ENCODE peak calls at places on chromosomes 5 and 9, in five cellular contexts. Z, F, U, J and G are unnamed samples.

GRCh38 chr5:105924366-105924765 is 1746.4 kb downstream of the EFNA5 start:
- DNase-seq in U (no peak), Z (peak; percentile 67), J (no peak), F (no peak), G (no peak)

GRCh38 chr9:78332381-78332780 is 35.5 kb downstream of the PSAT1 start:
- DNase-seq in Z (no peak), J (no peak), U (no peak), F (no peak), G (no peak)

GRCh38 chr5:135026645-135027317 is 7.2 kb downstream of the PITX1 start:
- DNase-seq in F (no peak), Z (no peak), U (no peak), J (peak; percentile 51), G (no peak)

GRCh38 chr5:50440651-50441478 is at the start of gene EMB:
- DNase-seq in F (no peak), J (peak; percentile 68), U (no peak), Z (peak; percentile 6), G (peak; percentile 1)

GRCh38 chr9:92747459-92748232 is 17.0 kb downstream of the BICD2 start:
- DNase-seq in F (no peak), Z (no peak), U (no peak), J (no peak), G (no peak)

GRCh38 chr5:34657550-34657921 is 1.4 kb downstream of the RAI14 start:
- DNase-seq in F (peak; percentile 76), U (no peak), Z (peak; percentile 63), J (peak; percentile 56), G (no peak)

GRCh38 chr5:21152611-21153010 is 1164.6 kb upstream of the CDH18 start:
- DNase-seq in F (peak; percentile 95), J (no peak), U (peak; percentile 43), Z (peak; percentile 48), G (peak; percentile 86)

GRCh38 chr5:178546675-178547033 is 43.5 kb downstream of the COL23A1 start:
- DNase-seq in U (no peak), J (peak; percentile 46), F (no peak), Z (no peak), G (no peak)

GRCh38 chr5:87499478-87500410 is 87.0 kb upstream of the CCNH start:
- DNase-seq in U (no peak), F (no peak), Z (peak; percentile 3), J (peak; percentile 31), G (no peak)

GRCh38 chr5:143128412-143129071 is 274.9 kb downstream of the NR3C1 start:
- DNase-seq in U (no peak), F (no peak), Z (peak; percentile 11), J (no peak), G (no peak)

GRCh38 chr5:178230879-178231735 is 1.5 kb downstream of the PHYKPL start:
- DNase-seq in F (peak; percentile 48), J (peak; percentile 94), U (no peak), Z (peak; percentile 65), G (no peak)

GRCh38 chr9:79512251-79512650 is 59.5 kb upstream of the TLE4 start:
- DNase-seq in Z (no peak), J (no peak), F (no peak), U (no peak), G (no peak)

GRCh38 chr5:149549461-149550266 is 1.6 kb downstream of the CSNK1A1 start:
- DNase-seq in Z (peak; percentile 56), F (peak; percentile 58), U (no peak), J (no peak), G (no peak)

GRCh38 chr9:7567687-7568086 is 231.9 kb downstream of the DMAC1 start:
- DNase-seq in U (no peak), J (no peak), F (no peak), Z (no peak), G (no peak)

GRCh38 chr9:131275332-131276106 is 791 bp downstream of the FAM78A start:
- DNase-seq in Z (no peak), F (no peak), J (peak; percentile 85), U (no peak), G (no peak)

GRCh38 chr9:121871431-121872025 is 220.1 kb downstream of the DAB2IP start:
- DNase-seq in U (no peak), J (no peak), F (no peak), Z (peak; percentile 35), G (no peak)

GRCh38 chr5:73215891-73216610 is 43.1 kb downstream of the TMEM174 start:
- DNase-seq in U (no peak), J (peak; percentile 88), Z (peak; percentile 75), F (peak; percentile 75), G (no peak)

GRCh38 chr9:129835860-129836223 is 584 bp downstream of the USP20 start:
- DNase-seq in F (no peak), U (no peak), J (no peak), Z (peak; percentile 29), G (no peak)

GRCh38 chr5:61000887-61001286 is 55.9 kb downstream of the NDUFAF2 start:
- DNase-seq in Z (peak; percentile 38), U (no peak), J (no peak), F (no peak), G (no peak)

GRCh38 chr9:135214054-135214640 is 126.7 kb downstream of the OLFM1 start:
- DNase-seq in Z (no peak), J (peak; percentile 32), F (no peak), U (no peak), G (no peak)

GRCh38 chr9:73081979-73082657 is 69.5 kb upstream of the ANXA1 start:
- DNase-seq in F (peak; percentile 79), U (no peak), J (no peak), Z (peak; percentile 58), G (no peak)

GRCh38 chr9:125479846-125480615 is 218.4 kb downstream of the GAPVD1 start:
- DNase-seq in U (no peak), F (no peak), Z (no peak), J (no peak), G (no peak)

GRCh38 chr9:133403766-133404439 is 13.9 kb downstream of the REXO4 start:
- DNase-seq in U (no peak), Z (peak; percentile 20), F (peak; percentile 18), J (peak; percentile 71), G (peak; percentile 7)

GRCh38 chr5:130023604-130024003 is 119.3 kb downstream of the CHSY3 start:
- DNase-seq in U (no peak), Z (no peak), J (no peak), F (no peak), G (no peak)

GRCh38 chr9:2727966-2728613 is 10.8 kb downstream of the KCNV2 start:
- DNase-seq in U (peak; percentile 26), Z (peak; percentile 77), F (peak; percentile 86), J (no peak), G (no peak)

GRCh38 chr5:34685485-34686197 is 29.5 kb downstream of the RAI14 start:
- DNase-seq in U (no peak), Z (peak; percentile 56), J (no peak), F (peak; percentile 80), G (no peak)

GRCh38 chr9:69421908-69422801 is 97.1 kb downstream of the ENTREP1 start:
- DNase-seq in J (peak; percentile 67), F (peak; percentile 73), Z (peak; percentile 61), U (peak; percentile 5), G (no peak)

GRCh38 chr9:136196465-136197371 is 8.2 kb downstream of the LHX3 start:
- DNase-seq in U (no peak), J (no peak), Z (no peak), F (no peak), G (no peak)

GRCh38 chr9:87109851-87110250 is 162.5 kb upstream of the GAS1 start:
- DNase-seq in J (no peak), F (peak; percentile 53), Z (peak; percentile 77), U (peak; percentile 30), G (no peak)

GRCh38 chr9:72695365-72695764 is 174.0 kb downstream of the TMC1 start:
- DNase-seq in Z (no peak), J (no peak), U (no peak), F (no peak), G (no peak)

GRCh38 chr5:1118738-1119137 is 6.9 kb upstream of the SLC12A7 start:
- DNase-seq in F (peak; percentile 25), J (no peak), U (no peak), Z (no peak), G (no peak)

GRCh38 chr9:136857166-136857565 is 5.0 kb downstream of the MAMDC4 start:
- DNase-seq in J (no peak), Z (no peak), U (no peak), F (no peak), G (no peak)

GRCh38 chr9:116550728-116551436 is 136.2 kb upstream of the TRIM32 start:
- DNase-seq in J (no peak), Z (peak; percentile 67), U (no peak), F (peak; percentile 91), G (no peak)
- H3K4me3 ChIP-seq in J (no peak overlapping the region), Z (no peak overlapping the region), U (no peak overlapping the region), F (no peak overlapping the region), G (no peak overlapping the region)

DNA sequence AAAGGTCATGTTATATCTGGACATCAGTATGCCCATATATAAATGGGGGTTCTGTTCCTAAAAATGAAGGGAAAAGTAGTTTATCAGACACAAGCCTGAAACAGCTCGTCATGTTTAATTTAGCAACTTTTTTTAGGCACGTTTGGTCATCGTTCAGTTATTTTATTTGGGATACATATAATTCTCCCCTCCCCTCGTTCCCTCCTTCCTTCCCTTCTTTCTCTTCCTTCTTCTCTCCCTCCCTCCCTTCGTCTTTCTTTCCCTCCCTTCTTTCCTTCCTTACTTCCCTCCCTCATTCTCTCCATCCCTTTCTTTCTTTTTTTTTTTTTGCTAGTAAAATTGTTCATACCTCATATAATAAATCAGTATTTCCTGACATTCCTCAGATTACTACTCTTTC is 3.4 kb downstream of the PPWD1 start:
- DNase-seq in U (no peak), F (no peak), J (no peak), Z (no peak), G (no peak)
- H3K4me3 ChIP-seq in U (no peak overlapping the region), F (no peak overlapping the region), J (no peak overlapping the region), Z (no peak overlapping the region), G (no peak overlapping the region)

DNA sequence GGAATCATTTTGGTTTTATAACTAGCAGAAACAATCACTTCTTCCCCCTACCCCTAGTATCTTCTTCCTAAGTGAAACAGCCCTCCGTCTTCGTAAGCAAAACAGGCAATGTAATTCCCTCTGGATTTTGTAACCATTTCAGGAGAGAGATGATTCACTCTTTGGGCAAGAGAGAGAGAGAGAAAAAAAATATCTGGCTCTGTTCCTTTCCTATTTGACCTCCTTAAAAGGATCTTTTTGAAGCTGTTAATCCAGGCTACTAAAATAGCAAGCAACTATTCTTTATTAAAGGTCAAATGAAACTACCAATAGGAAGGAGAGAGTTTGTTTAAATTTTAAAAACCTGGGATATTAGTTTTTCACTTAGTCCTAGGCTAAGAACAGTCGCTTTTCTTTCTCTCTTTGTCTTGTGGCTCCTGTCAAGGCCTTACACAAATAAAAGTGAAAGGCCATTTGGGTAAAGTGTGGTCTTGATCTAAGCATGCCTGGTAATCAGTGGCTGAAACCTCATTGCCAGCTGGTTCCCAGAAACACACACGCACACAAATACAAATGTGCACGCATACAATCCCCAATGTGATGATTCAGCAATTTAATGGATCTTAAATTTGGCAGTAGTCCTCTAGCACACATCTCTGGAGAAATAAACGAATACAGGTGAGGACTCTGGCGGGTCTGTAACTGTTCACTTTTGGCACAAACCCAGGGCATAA is 70.2 kb downstream of the PRUNE2 start:
- DNase-seq in J (no peak), F (peak; percentile 92), U (peak; percentile 61), Z (peak; percentile 92), G (peak; percentile 38)
- H3K4me3 ChIP-seq in J (peak overlapping the region; percentile 23), F (no peak overlapping the region), U (no peak overlapping the region), Z (peak overlapping the region; percentile 30), G (no peak overlapping the region)

GRCh38 chr5:140869555-140869886 is 764 bp downstream of the PCDHA11 start:
- DNase-seq in Z (no peak), J (no peak), F (no peak), U (no peak), G (no peak)

GRCh38 chr5:140870221-140871201 is 1.8 kb downstream of the PCDHA11 start:
- DNase-seq in J (no peak), Z (no peak), F (no peak), U (no peak), G (no peak)

GRCh38 chr5:140877262-140877581 is 2.1 kb downstream of the PCDHA12 start:
- DNase-seq in J (no peak), U (no peak), F (no peak), Z (no peak), G (no peak)

GRCh38 chr5:140875085-140876065 is at the start of gene PCDHA12:
- DNase-seq in U (no peak), J (no peak), Z (no peak), F (no peak), G (no peak)
- H3K4me3 ChIP-seq in U (no peak within 1 kb of the TSS), J (no peak within 1 kb of the TSS), Z (no peak within 1 kb of the TSS), F (peak within 1 kb of the TSS; percentile 47), G (no peak within 1 kb of the TSS)